ENCODE peak calls at places on chromosomes 4 and X, in ten cellular contexts. E is bronchial epithelial cell, Z is lower lobe of right lung, M is left ventricle myocardium inferior, D is mammary epithelial cell, T is K562, S is Peyer's patch, I is heart right ventricle, O is DND-41, B is A673. A is an unnamed sample. For H3K36me3, the result is how much of the 10 kb centered on the place peaks cover.

GRCh38 chr4:104123021-104123420 is 371.7 kb downstream of the CXXC4 start:
- DNase-seq in D (no peak), Z (no peak), E (no peak), S (no peak), I (no peak), M (no peak), T (no peak), O (no peak), B (no peak), A (no peak)

GRCh38 chr4:40881851-40882250 is 132.1 kb downstream of the NSUN7 start:
- DNase-seq in T (no peak), E (no peak), D (no peak), Z (no peak), I (no peak), M (no peak), O (no peak), S (no peak), B (no peak), A (no peak)

GRCh38 chr4:6873792-6874461 is 35.7 kb upstream of the TBC1D14 start:
- DNase-seq in D (peak), E (peak), O (peak), S (peak), T (peak), I (peak), B (peak), M (peak), Z (peak), A (peak)

GRCh38 chrX:120000490-120001246 is 57.1 kb upstream of the NKAP start:
- DNase-seq in T (no peak), O (no peak), I (no peak), S (no peak), E (peak), Z (no peak), D (no peak), B (no peak), M (no peak), A (no peak)

GRCh38 chr4:106746451-106746850 is 289.7 kb downstream of the DKK2 start:
- DNase-seq in T (no peak), S (no peak), I (no peak), O (no peak), D (peak), M (no peak), E (peak), Z (no peak), B (peak), A (no peak)

GRCh38 chr4:96170198-96170597 is 330.3 kb downstream of the PDHA2 start:
- DNase-seq in O (no peak), T (peak), I (no peak), B (peak), E (no peak), D (no peak), S (no peak), Z (no peak), M (no peak), A (peak)

GRCh38 chrX:132955710-132956109 is 2.7 kb downstream of the HS6ST2 start:
- DNase-seq in Z (no peak), M (no peak), I (no peak), S (no peak), O (no peak), D (no peak), T (no peak), B (no peak), E (no peak), A (no peak)

GRCh38 chr4:128571747-128572146 is 237.8 kb upstream of the JADE1 start:
- DNase-seq in I (peak), D (peak), T (no peak), S (no peak), O (no peak), Z (no peak), E (peak), M (no peak), B (no peak), A (no peak)

GRCh38 chrX:111047575-111047974 is 48.4 kb upstream of the PAK3 start:
- DNase-seq in D (no peak), M (no peak), O (no peak), I (no peak), E (no peak), S (no peak), T (no peak), Z (no peak), B (no peak), A (no peak)

DNA sequence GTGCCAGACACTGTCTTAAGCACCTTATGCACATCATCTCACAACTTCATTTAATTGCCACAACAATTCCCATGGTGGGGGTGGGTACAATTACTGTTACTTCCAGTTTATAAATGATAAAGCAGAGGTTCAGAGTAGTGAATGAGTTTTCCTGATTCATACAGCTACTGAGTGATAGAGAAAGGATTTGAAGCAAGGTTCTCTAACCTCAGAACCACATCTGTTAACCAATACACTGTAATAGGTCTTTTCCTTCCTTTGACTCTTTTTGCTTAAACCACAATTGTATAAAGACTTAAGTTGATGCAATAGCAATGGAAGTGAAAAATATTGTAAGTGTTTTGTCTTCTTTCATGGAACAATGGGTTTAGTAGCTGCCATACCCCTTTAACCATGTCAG is 43.5 kb upstream of the PAK3 start:
- DNase-seq in D (no peak), B (no peak), O (no peak), M (no peak), T (no peak), S (no peak), Z (no peak), E (no peak), I (no peak), A (no peak)
- TF ChIP-seq CTCF in D (no peak), B (no peak), O (no peak), M (no peak), T (no peak), S (no peak), Z (no peak), E (no peak), I (no peak), A (no peak)

DNA sequence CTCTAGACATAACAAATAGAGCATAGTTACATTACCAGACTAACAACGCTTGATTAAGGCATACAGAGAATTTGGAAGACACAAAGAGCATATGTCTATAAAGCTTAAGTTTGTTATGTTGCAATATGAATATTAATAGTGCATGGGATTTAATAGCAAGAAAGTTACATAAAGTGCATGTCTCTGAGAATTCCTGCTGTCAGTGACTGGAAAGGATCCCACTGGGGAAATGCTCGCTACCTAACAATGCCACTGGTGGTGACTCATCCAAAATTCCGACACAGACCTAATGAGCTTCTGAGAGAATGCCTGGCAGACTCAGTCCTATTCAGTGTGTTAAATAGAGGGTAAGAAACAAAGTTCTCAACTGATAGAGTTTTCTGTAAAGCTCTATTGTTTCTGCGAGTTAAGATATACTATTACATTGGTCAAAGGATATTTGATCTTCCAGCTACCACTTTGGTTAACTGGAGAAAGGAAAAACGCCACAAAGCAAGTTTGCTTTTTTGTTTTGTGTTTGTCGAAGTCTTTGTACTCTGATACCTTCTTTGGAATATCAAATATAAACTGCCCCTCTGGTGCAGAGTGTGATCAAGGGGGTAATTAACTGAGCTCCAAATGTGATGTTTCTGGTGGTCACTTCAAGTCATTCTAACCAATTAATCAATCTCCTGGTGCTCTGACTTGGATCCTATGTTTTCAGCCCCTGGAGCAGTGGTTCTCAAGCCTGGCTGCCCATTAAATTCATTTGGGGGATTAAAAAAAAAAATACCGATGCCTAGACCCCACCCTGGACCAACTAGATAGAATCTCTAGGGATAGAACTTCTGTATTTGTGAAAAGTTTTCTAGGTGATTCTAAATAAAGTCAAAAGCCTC is 107.9 kb downstream of the PALLD start:
- DNase-seq in B (peak), I (peak), S (no peak), E (peak), Z (no peak), D (peak), O (no peak), T (no peak), M (no peak), A (no peak)
- H3K4me3 ChIP-seq in B (peak), I (no peak), S (no peak), E (no peak), Z (no peak), D (no peak), O (no peak), T (no peak), M (no peak), A (no peak)

GRCh38 chr4:48558026-48558425 is 68.0 kb downstream of the ZAR1 start:
- DNase-seq in T (no peak), D (no peak), S (no peak), M (no peak), Z (no peak), E (no peak), O (no peak), B (no peak), I (no peak), A (no peak)

GRCh38 chr4:48554606-48555005 is 64.6 kb downstream of the ZAR1 start:
- DNase-seq in O (no peak), I (no peak), B (no peak), S (no peak), M (no peak), T (no peak), Z (no peak), E (no peak), D (no peak), A (no peak)

GRCh38 chr4:48553720-48554119 is 63.7 kb downstream of the ZAR1 start:
- DNase-seq in D (no peak), B (no peak), O (no peak), M (no peak), Z (no peak), I (no peak), E (no peak), T (no peak), S (no peak), A (no peak)

GRCh38 chr4:48556268-48556667 is 66.2 kb downstream of the ZAR1 start:
- DNase-seq in I (no peak), E (no peak), T (no peak), O (no peak), S (no peak), D (no peak), M (no peak), B (no peak), Z (no peak), A (no peak)

GRCh38 chr4:48557478-48557877 is 67.4 kb downstream of the ZAR1 start:
- DNase-seq in D (no peak), B (peak), S (no peak), Z (no peak), E (peak), I (no peak), T (peak), M (no peak), O (no peak), A (no peak)
- H3K36me3 ChIP-seq in D (under half), B (under half), S (under half), Z (half or more), E (under half), I (half or more), T (under half), M (half or more), O (half or more), A (under half)

GRCh38 chr4:14863420-14864364 is 138.6 kb upstream of the CPEB2 start:
- DNase-seq in S (no peak), I (no peak), T (no peak), D (no peak), B (peak), O (no peak), Z (no peak), E (no peak), M (no peak), A (no peak)
- TF ChIP-seq CTCF in S (no peak), I (no peak), T (no peak), D (no peak), B (no peak), O (no peak), Z (no peak), E (no peak), M (no peak), A (no peak)

DNA sequence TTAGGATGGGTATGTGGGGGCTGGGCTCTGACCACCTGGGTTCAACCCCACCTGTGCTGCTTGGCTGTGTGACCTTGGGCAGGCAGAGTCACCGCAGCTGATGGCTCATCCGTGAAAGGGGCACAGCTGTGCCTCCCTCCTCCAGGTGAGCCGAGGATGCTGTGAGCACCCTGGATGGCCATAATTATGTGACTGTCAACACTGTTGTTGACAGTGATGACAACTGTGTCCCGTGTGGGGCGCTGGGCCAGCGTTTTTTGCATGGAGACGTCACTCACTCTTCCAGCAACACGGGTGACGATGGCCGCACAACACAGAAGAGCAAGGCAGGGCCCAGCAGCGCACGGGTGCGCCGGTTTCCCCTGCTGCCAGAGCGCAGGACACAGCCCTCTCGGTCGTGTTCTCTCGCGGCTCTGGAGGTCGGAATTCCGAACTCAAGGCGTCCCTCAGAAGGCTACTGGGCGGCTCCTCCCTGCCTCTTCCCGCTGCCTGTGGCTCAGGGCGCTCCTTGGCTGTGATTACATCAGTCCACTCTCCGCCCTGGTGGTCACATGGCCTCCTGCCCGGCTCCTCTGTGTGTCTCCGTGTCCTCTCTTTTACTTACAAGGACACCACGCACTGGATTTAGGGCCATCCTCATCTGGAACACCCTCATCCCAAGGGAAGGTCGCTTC is 1.3 kb downstream of the SH3TC1 start:
- DNase-seq in Z (peak), B (no peak), D (peak), E (peak), M (peak), S (peak), O (no peak), I (peak), T (peak), A (peak)
- H3K4me3 ChIP-seq in Z (peak), B (no peak), D (peak), E (peak), M (peak), S (peak), O (peak), I (peak), T (no peak), A (peak)